ENCODE peak calls at places on chromosomes 1 and 21, in five cellular contexts. Y, X, I, D and K are unnamed samples.

GRCh38 chr1:183443466-183443865 is 25.3 kb upstream of the NMNAT2 start:
- DNase-seq in I (no peak), D (no peak), Y (no peak), X (no peak), K (no peak)

GRCh38 chr1:68954841-68955240 is 458.0 kb upstream of the DEPDC1 start:
- DNase-seq in I (no peak), X (no peak), D (no peak), Y (no peak), K (no peak)

GRCh38 chr1:1117469-1117831 is 1.6 kb upstream of the C1orf159 start:
- DNase-seq in X (no peak), Y (no peak), D (no peak), I (no peak), K (no peak)

GRCh38 chr1:16958475-16958874 is 21.9 kb downstream of the MFAP2 start:
- DNase-seq in D (no peak), I (no peak), X (no peak), Y (no peak), K (no peak)

GRCh38 chr1:213389061-213389581 is 338.1 kb downstream of the RPS6KC1 start:
- DNase-seq in I (no peak), D (no peak), Y (no peak), X (no peak), K (no peak)

GRCh38 chr1:182857212-182857611 is 18.1 kb downstream of the DHX9 start:
- DNase-seq in Y (no peak), D (no peak), I (no peak), X (no peak), K (no peak)

GRCh38 chr1:235504122-235504493 is at the start of gene B3GALNT2:
- DNase-seq in I (no peak), D (no peak), Y (no peak), X (no peak), K (no peak)

GRCh38 chr1:15218287-15219279 is 28.4 kb upstream of the FHAD1 start:
- DNase-seq in I (no peak), X (peak), D (peak), Y (no peak), K (no peak)

GRCh38 chr1:111467805-111468716 is 5.7 kb upstream of the C1orf162 start:
- DNase-seq in I (no peak), Y (no peak), X (no peak), D (no peak), K (no peak)

GRCh38 chr1:6538958-6539357 is 15.4 kb downstream of the NOL9 start:
- DNase-seq in Y (no peak), D (peak), X (no peak), I (no peak), K (no peak)

GRCh38 chr1:109877320-109877771 is 33.3 kb upstream of the CSF1 start:
- DNase-seq in D (peak), I (peak), Y (peak), X (peak), K (no peak)

GRCh38 chr1:220528049-220528678 is at the start of gene MARK1:
- DNase-seq in I (peak), X (peak), Y (peak), D (peak), K (no peak)

GRCh38 chr1:180173952-180174351 is 19.3 kb downstream of the QSOX1 start:
- DNase-seq in D (no peak), X (peak), I (peak), Y (no peak), K (no peak)

GRCh38 chr1:162389021-162389818 is 7.7 kb downstream of the C1orf226 start:
- DNase-seq in I (no peak), D (peak), X (no peak), Y (peak), K (peak)

GRCh38 chr1:73910466-73910865 is 287.5 kb downstream of the LRRIQ3 start:
- DNase-seq in X (no peak), I (no peak), Y (no peak), D (no peak), K (no peak)

GRCh38 chr1:9792156-9793042 is 31.4 kb downstream of the CLSTN1 start:
- DNase-seq in I (peak), Y (no peak), X (peak), D (peak), K (no peak)

GRCh38 chr1:89608627-89609338 is 24.1 kb upstream of the LRRC8C start:
- DNase-seq in Y (no peak), I (no peak), X (peak), D (no peak), K (no peak)

GRCh38 chr21:45590246-45590725 is 48.0 kb upstream of the SLC19A1 start:
- DNase-seq in X (peak), I (peak), D (peak), Y (peak), K (no peak)

GRCh38 chr1:1623181-1623630 is 7.9 kb downstream of the MIB2 start:
- DNase-seq in Y (no peak), D (no peak), I (no peak), X (peak), K (no peak)

GRCh38 chr1:201481761-201482493 is 12.9 kb upstream of the PHLDA3 start:
- DNase-seq in D (peak), I (peak), Y (peak), X (peak), K (peak)
- H3K4me3 ChIP-seq in D (peak), I (no peak), Y (peak), X (peak), K (peak)

GRCh38 chr1:47434051-47434842 is 3.6 kb upstream of the FOXD2 start:
- DNase-seq in Y (peak), X (peak), I (peak), D (peak), K (no peak)
- H3K4me3 ChIP-seq in Y (peak), X (peak), I (no peak), D (peak), K (no peak)

GRCh38 chr1:149888160-149888998 is 11.0 kb upstream of the BOLA1 start:
- DNase-seq in X (peak), Y (peak), D (peak), I (peak), K (peak)

GRCh38 chr1:149885364-149886111 is 13.8 kb upstream of the BOLA1 start:
- DNase-seq in X (peak), D (peak), Y (peak), I (peak), K (peak)

GRCh38 chr1:149886396-149887195 is 12.8 kb upstream of the BOLA1 start:
- DNase-seq in D (peak), I (peak), Y (peak), X (peak), K (peak)

GRCh38 chr1:149887456-149888159 is 11.8 kb upstream of the BOLA1 start:
- DNase-seq in X (peak), D (peak), Y (peak), I (peak), K (peak)

GRCh38 chr1:149888999-149889289 is 10.4 kb upstream of the BOLA1 start:
- DNase-seq in X (no peak), Y (peak), D (peak), I (peak), K (no peak)
- H3K4me3 ChIP-seq in X (peak), Y (peak), D (peak), I (peak), K (peak)

GRCh38 chr1:218447010-218447689 is 102.0 kb downstream of the TGFB2 start:
- DNase-seq in Y (no peak), I (no peak), D (no peak), X (no peak), K (no peak)

GRCh38 chr1:218444173-218444572 is 99.0 kb downstream of the TGFB2 start:
- DNase-seq in Y (no peak), I (no peak), X (no peak), D (no peak), K (no peak)

GRCh38 chr1:218444588-218444987 is 99.5 kb downstream of the TGFB2 start:
- DNase-seq in I (no peak), X (no peak), Y (no peak), D (no peak), K (no peak)

GRCh38 chr1:218439541-218440295 is 94.6 kb downstream of the TGFB2 start:
- DNase-seq in I (no peak), D (peak), Y (peak), X (peak), K (no peak)

GRCh38 chr1:218443255-218443654 is 98.1 kb downstream of the TGFB2 start:
- DNase-seq in X (no peak), D (no peak), Y (no peak), I (no peak), K (no peak)
- H3K4me3 ChIP-seq in X (no peak), D (no peak), Y (no peak), I (no peak), K (no peak)

GRCh38 chr1:55428236-55428635 is 213.1 kb upstream of the USP24 start:
- DNase-seq in Y (no peak), X (no peak), D (no peak), I (no peak), K (no peak)
- H3K4me3 ChIP-seq in Y (no peak), X (no peak), D (no peak), I (no peak), K (no peak)